ENCODE peak calls at places on chromosomes 3 and 15, in eight cellular contexts. A, X, Q, Z, F, R, C and P are unnamed samples.
A peak's percentile ranks its signal among the peaks of the same experiment; 100 is the strongest.

GRCh38 chr15:84606653-84607120 is 5.9 kb downstream of the ZSCAN2 start:
- DNase-seq in Z (no peak), R (no peak), X (no peak), F (no peak), C (no peak), A (no peak), Q (peak; percentile 70), P (no peak)

GRCh38 chr3:57007513-57008415 is 52.7 kb upstream of the SPATA12 start:
- DNase-seq in Q (peak; percentile 82), C (peak; percentile 28), A (no peak), F (peak; percentile 93), R (peak; percentile 65), Z (peak; percentile 56), X (peak; percentile 90), P (no peak)

GRCh38 chr3:129347446-129347845 is 68.8 kb downstream of the HMCES start:
- DNase-seq in Z (no peak), R (no peak), X (no peak), Q (no peak), F (no peak), A (no peak), C (no peak), P (no peak)

GRCh38 chr15:89115547-89115946 is 27.3 kb downstream of the ABHD2 start:
- DNase-seq in A (no peak), Q (peak; percentile 71), F (no peak), C (no peak), Z (no peak), R (no peak), X (peak; percentile 49), P (no peak)

GRCh38 chr15:101563397-101563796 is 73.9 kb upstream of the PCSK6 start:
- DNase-seq in F (no peak), A (no peak), Q (no peak), C (no peak), Z (no peak), X (no peak), R (no peak), P (no peak)

GRCh38 chr3:10845839-10846656 is 30.0 kb downstream of the SLC6A11 start:
- DNase-seq in C (no peak), Q (no peak), R (no peak), F (no peak), A (no peak), Z (peak; percentile 94), X (no peak), P (no peak)

GRCh38 chr15:63473007-63473748 is 31.2 kb upstream of the USP3 start:
- DNase-seq in A (no peak), C (no peak), Z (no peak), F (peak; percentile 41), Q (no peak), X (no peak), R (no peak), P (no peak)

GRCh38 chr3:177703788-177704187 is 506.5 kb upstream of the TBL1XR1 start:
- DNase-seq in C (no peak), A (no peak), Z (no peak), X (no peak), Q (no peak), F (no peak), R (no peak), P (no peak)

GRCh38 chr15:83248151-83248851 is 36.2 kb downstream of the BNC1 start:
- DNase-seq in C (no peak), R (peak; percentile 59), Z (peak; percentile 68), A (no peak), F (peak; percentile 70), Q (peak; percentile 80), X (peak; percentile 74), P (no peak)

GRCh38 chr15:88905576-88905975 is 7.6 kb downstream of the MFGE8 start:
- DNase-seq in Z (no peak), R (no peak), F (no peak), X (no peak), Q (no peak), C (no peak), A (no peak), P (no peak)

GRCh38 chr3:122890077-122890484 is 95.2 kb downstream of the SLC49A4 start:
- DNase-seq in Q (peak; percentile 62), F (peak; percentile 42), C (no peak), A (no peak), Z (peak; percentile 34), X (peak; percentile 35), R (peak; percentile 70), P (no peak)

GRCh38 chr3:135736740-135737139 is 228.8 kb upstream of the PPP2R3A start:
- DNase-seq in R (peak; percentile 5), F (peak; percentile 19), C (no peak), Z (peak; percentile 45), Q (no peak), X (no peak), A (no peak), P (no peak)

GRCh38 chr3:18284716-18285115 is 140.4 kb downstream of the SATB1 start:
- DNase-seq in F (peak; percentile 69), X (no peak), R (no peak), A (no peak), C (no peak), Q (no peak), Z (no peak), P (no peak)

GRCh38 chr3:136852180-136852579 is 9.8 kb upstream of the NCK1 start:
- DNase-seq in F (no peak), Q (no peak), X (no peak), Z (no peak), R (no peak), C (no peak), A (no peak), P (no peak)

GRCh38 chr15:77810180-77810579 is 177.5 kb upstream of the LINGO1 start:
- DNase-seq in C (no peak), Z (no peak), X (no peak), R (no peak), Q (no peak), F (peak; percentile 77), A (no peak), P (no peak)

GRCh38 chr15:96339662-96340347 is 9.3 kb downstream of the NR2F2 start:
- DNase-seq in A (no peak), R (no peak), C (no peak), Q (no peak), F (no peak), Z (no peak), X (peak; percentile 61), P (no peak)